ENCODE peak calls at places on chromosomes 11 and 22, in six cellular contexts. F is SK-N-SH, N is PC-3, H is GM23338, T is MM.1S, B is OCI-LY7. A is an unnamed sample.
A peak's percentile ranks its signal among the peaks of the same experiment; 100 is the strongest.

GRCh38 chr11:46382644-46383403 is 1.4 kb downstream of the MDK start:
- DNase-seq in F (peak; percentile 83), N (peak; percentile 36), H (peak; percentile 89), T (no peak), B (no peak), A (no peak)

GRCh38 chr11:75797796-75798195 is 17.2 kb upstream of the UVRAG start:
- DNase-seq in F (no peak), N (peak; percentile 56), H (no peak), T (no peak), B (no peak), A (no peak)

GRCh38 chr11:81987829-81988472 is 745.7 kb downstream of the FAM181B start:
- DNase-seq in F (no peak), N (no peak), H (no peak), T (no peak), B (no peak), A (no peak)

GRCh38 chr11:46295312-46295995 is 18.0 kb downstream of the CREB3L1 start:
- DNase-seq in F (peak; percentile 99), N (no peak), H (peak; percentile 94), T (peak; percentile 68), B (peak; percentile 36), A (peak; percentile 60)

GRCh38 chr22:22343603-22344276 is 99.2 kb downstream of the VPREB1 start:
- DNase-seq in F (no peak), N (no peak), H (no peak), T (no peak), B (peak; percentile 58), A (no peak)

GRCh38 chr22:50481440-50482106 is at the start of gene ADM2:
- DNase-seq in F (peak; percentile 91), N (no peak), H (peak; percentile 87), T (no peak), B (peak; percentile 55), A (no peak)

GRCh38 chr11:16846305-16846704 is 107.9 kb downstream of the C11orf58 start:
- DNase-seq in F (no peak), N (no peak), H (no peak), T (no peak), B (no peak), A (peak; percentile 45)

GRCh38 chr11:27600656-27601055 is 94.1 kb upstream of the LIN7C start:
- DNase-seq in F (no peak), N (no peak), H (no peak), T (no peak), B (peak; percentile 36), A (no peak)

GRCh38 chr11:44978961-44979331 is 28.3 kb upstream of the TP53I11 start:
- DNase-seq in F (no peak), N (peak; percentile 97), H (no peak), T (no peak), B (no peak), A (no peak)

GRCh38 chr22:36368359-36368983 is 19.3 kb downstream of the MYH9 start:
- DNase-seq in F (peak; percentile 81), N (peak; percentile 78), H (peak; percentile 98), T (no peak), B (no peak), A (no peak)

GRCh38 chr11:64600281-64600992 is 9.4 kb downstream of the SLC22A12 start:
- DNase-seq in F (no peak), N (no peak), H (no peak), T (no peak), B (no peak), A (no peak)

GRCh38 chr11:6611092-6612007 is 666 bp downstream of the TAF10 start:
- DNase-seq in F (no peak), N (no peak), H (peak; percentile 38), T (no peak), B (peak; percentile 30), A (peak; percentile 58)

GRCh38 chr11:126547161-126547560 is 191.7 kb downstream of the ST3GAL4 start:
- DNase-seq in F (no peak), N (peak; percentile 38), H (no peak), T (no peak), B (no peak), A (no peak)

GRCh38 chr11:64643258-64643881 is 52.4 kb downstream of the SLC22A12 start:
- DNase-seq in F (peak; percentile 94), N (no peak), H (peak; percentile 87), T (no peak), B (no peak), A (no peak)

GRCh38 chr11:107172996-107173395 is 154.7 kb upstream of the GUCY1A2 start:
- DNase-seq in F (no peak), N (no peak), H (no peak), T (no peak), B (no peak), A (no peak)

GRCh38 chr11:65588199-65589054 is 7.2 kb downstream of the KCNK7 start:
- DNase-seq in F (peak; percentile 88), N (peak; percentile 65), H (peak; percentile 88), T (peak; percentile 94), B (peak; percentile 84), A (peak; percentile 91)

GRCh38 chr22:45072322-45072903 is 62.6 kb upstream of the PHF21B start:
- DNase-seq in F (no peak), N (peak; percentile 89), H (peak; percentile 94), T (no peak), B (no peak), A (no peak)

GRCh38 chr11:111395749-111396148 is 16.7 kb upstream of the POU2AF1 start:
- DNase-seq in F (no peak), N (no peak), H (no peak), T (no peak), B (no peak), A (no peak)

GRCh38 chr11:73152086-73152853 is 10.2 kb upstream of the FCHSD2 start:
- DNase-seq in F (no peak), N (no peak), H (no peak), T (peak; percentile 75), B (peak; percentile 92), A (peak; percentile 75)

GRCh38 chr11:73151371-73151870 is 9.3 kb upstream of the FCHSD2 start:
- DNase-seq in F (no peak), N (no peak), H (no peak), T (no peak), B (peak; percentile 38), A (no peak)

GRCh38 chr11:73145986-73146575 is 4.0 kb upstream of the FCHSD2 start:
- DNase-seq in F (peak; percentile 31), N (no peak), H (no peak), T (no peak), B (no peak), A (no peak)

GRCh38 chr11:73147771-73148681 is 5.9 kb upstream of the FCHSD2 start:
- DNase-seq in F (peak; percentile 28), N (no peak), H (no peak), T (no peak), B (no peak), A (no peak)

DNA sequence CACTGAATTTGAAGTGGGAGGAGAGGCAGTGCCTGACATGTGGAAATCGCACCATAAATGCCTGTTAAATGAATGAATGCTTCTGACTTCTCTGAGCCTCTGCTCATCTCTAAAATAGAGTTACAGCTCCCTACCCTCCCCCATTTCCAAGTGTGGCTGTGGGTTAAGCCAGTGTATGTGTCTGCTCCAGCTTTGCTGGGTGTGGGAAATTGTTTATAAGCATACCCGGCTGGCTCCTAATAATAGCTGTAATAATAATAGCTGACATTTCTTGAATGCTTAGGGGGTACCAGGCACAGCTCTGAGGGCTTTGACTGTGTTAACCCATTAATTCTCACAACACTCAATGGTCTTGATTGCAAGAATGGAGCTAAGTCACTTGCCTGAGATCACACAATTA is 7.0 kb upstream of the FCHSD2 start:
- DNase-seq in F (no peak), N (no peak), H (no peak), T (no peak), B (no peak), A (no peak)
- H3K4me1 ChIP-seq in F (peaks cover 17% of the 10 kb centered on the region), N (no peaks in the 10 kb centered on the region), H (peaks cover 8% of the 10 kb centered on the region), T (peaks cover 66% of the 10 kb centered on the region), B (peaks cover 98% of the 10 kb centered on the region), A (peaks cover 90% of the 10 kb centered on the region)

GRCh38 chr11:28833169-28833568 is 725.0 kb downstream of the METTL15 start:
- DNase-seq in F (no peak), N (peak; percentile 12), H (no peak), T (no peak), B (no peak), A (no peak)
- H3K9me2 ChIP-seq in F (no peaks in the 10 kb centered on the region), N (no peaks in the 10 kb centered on the region), H (peaks cover 5% of the 10 kb centered on the region), T (no peaks in the 10 kb centered on the region), B (no peaks in the 10 kb centered on the region), A (no peaks in the 10 kb centered on the region)

DNA sequence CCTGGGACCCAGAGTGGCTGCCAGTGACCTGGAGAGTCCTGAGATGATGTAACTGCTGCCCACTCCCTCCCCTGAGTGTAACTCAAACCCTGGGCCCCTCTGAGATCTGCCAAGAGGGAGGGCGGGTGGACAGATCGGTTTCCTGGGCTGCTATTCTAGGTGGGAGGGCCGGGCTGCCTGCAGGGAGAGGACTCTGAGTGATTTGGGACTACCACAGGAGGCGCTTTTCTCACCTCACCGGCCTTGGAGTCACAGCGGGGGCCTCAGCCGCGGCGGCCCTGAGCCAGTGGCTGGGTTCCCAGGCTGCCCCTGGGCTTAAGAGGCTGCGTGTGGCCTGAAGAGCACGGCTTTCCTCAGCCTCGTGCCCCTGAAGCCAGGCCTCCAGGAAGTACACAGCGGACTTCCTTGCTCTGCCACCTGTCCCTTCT is 11.4 kb downstream of the RELT start:
- DNase-seq in F (no peak), N (no peak), H (peak; percentile 37), T (no peak), B (no peak), A (peak; percentile 44)
- H3K4me1 ChIP-seq in F (peaks cover 24% of the 10 kb centered on the region), N (no peaks in the 10 kb centered on the region), H (no peaks in the 10 kb centered on the region), T (peaks cover 9% of the 10 kb centered on the region), B (peaks cover 74% of the 10 kb centered on the region), A (peaks cover 97% of the 10 kb centered on the region)

DNA sequence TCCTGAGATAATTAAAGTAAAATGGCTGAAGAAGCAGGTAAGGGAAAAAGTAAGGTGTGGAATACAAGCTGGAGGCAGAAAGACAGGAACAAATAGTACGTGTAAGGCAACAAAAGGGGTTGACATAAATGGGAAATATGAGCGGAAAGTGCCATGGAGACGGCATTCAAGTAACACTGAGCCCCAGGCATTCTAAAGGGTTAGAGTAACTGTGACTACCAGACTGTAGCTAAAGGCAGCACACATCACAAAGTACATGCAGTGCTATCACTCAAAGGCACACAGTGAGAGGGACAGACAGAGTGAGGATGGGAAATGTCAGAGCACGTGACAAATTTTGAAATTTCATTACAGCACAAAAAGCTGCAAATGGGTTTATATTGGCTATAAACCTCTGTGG is 13.8 kb upstream of the MAML2 start:
- DNase-seq in F (no peak), N (no peak), H (no peak), T (no peak), B (no peak), A (no peak)
- H3K9me2 ChIP-seq in F (no peaks in the 10 kb centered on the region), N (no peaks in the 10 kb centered on the region), H (no peaks in the 10 kb centered on the region), T (no peaks in the 10 kb centered on the region), B (no peaks in the 10 kb centered on the region), A (no peaks in the 10 kb centered on the region)

GRCh38 chr11:78230161-78230877 is 41.6 kb downstream of the USP35 start:
- DNase-seq in F (peak; percentile 54), N (peak; percentile 18), H (no peak), T (no peak), B (no peak), A (no peak)

GRCh38 chr11:78227906-78228305 is 39.2 kb downstream of the USP35 start:
- DNase-seq in F (no peak), N (no peak), H (no peak), T (no peak), B (peak; percentile 37), A (no peak)

GRCh38 chr11:78228467-78228866 is 39.7 kb downstream of the USP35 start:
- DNase-seq in F (peak; percentile 72), N (peak; percentile 86), H (peak; percentile 84), T (peak; percentile 74), B (peak; percentile 80), A (peak; percentile 85)

GRCh38 chr11:78226684-78227680 is 38.3 kb downstream of the USP35 start:
- DNase-seq in F (no peak), N (no peak), H (no peak), T (no peak), B (peak; percentile 26), A (no peak)

GRCh38 chr11:78229106-78229505 is 40.4 kb downstream of the USP35 start:
- DNase-seq in F (no peak), N (no peak), H (no peak), T (no peak), B (no peak), A (no peak)
- H3K4me1 ChIP-seq in F (peaks cover 21% of the 10 kb centered on the region), N (peaks cover 11% of the 10 kb centered on the region), H (no peaks in the 10 kb centered on the region), T (peaks cover 30% of the 10 kb centered on the region), B (peaks cover 26% of the 10 kb centered on the region), A (peaks cover 4% of the 10 kb centered on the region)

A was measured in Karpas-422.